ENCODE peak calls at places on chromosome 12, in four cellular contexts. One of them, this sample, is unnamed.

GRCh38 chr12:100842156-100842555 is 47.6 kb downstream of the ANO4 start:
- DNase-seq in Jurkat, Clone E6-1: peak; percentile 51
- DNase-seq in osteocyte: no peak
- DNase-seq in NCI-H1417: no peak
- DNase-seq in this sample: no peak

GRCh38 chr12:46371718-46372130 is 849 bp downstream of the SLC38A2 start:
- DNase-seq in Jurkat, Clone E6-1: no peak
- DNase-seq in osteocyte: peak; percentile 87
- DNase-seq in NCI-H1417: peak; percentile 91
- DNase-seq in this sample: peak; percentile 50

GRCh38 chr12:674272-674781 is 11.1 kb upstream of the NINJ2 start:
- DNase-seq in Jurkat, Clone E6-1: peak; percentile 98
- DNase-seq in osteocyte: no peak
- DNase-seq in NCI-H1417: no peak
- DNase-seq in this sample: no peak

GRCh38 chr12:52602552-52602951 is 1.3 kb upstream of the KRT72 start:
- DNase-seq in Jurkat, Clone E6-1: no peak
- DNase-seq in osteocyte: peak; percentile 66
- DNase-seq in NCI-H1417: no peak
- DNase-seq in this sample: no peak

GRCh38 chr12:53005215-53005985 is 856 bp upstream of the EIF4B start:
- DNase-seq in Jurkat, Clone E6-1: no peak
- DNase-seq in osteocyte: no peak
- DNase-seq in NCI-H1417: peak; percentile 63
- DNase-seq in this sample: no peak

GRCh38 chr12:47807338-47807737 is 12.4 kb downstream of the HDAC7 start:
- DNase-seq in Jurkat, Clone E6-1: no peak
- DNase-seq in osteocyte: no peak
- DNase-seq in NCI-H1417: no peak
- DNase-seq in this sample: no peak

GRCh38 chr12:89040146-89040964 is 311.9 kb downstream of the DUSP6 start:
- DNase-seq in Jurkat, Clone E6-1: peak; percentile 95
- DNase-seq in osteocyte: peak; percentile 87
- DNase-seq in NCI-H1417: no peak
- DNase-seq in this sample: no peak

GRCh38 chr12:127035011-127035879 is 1231.7 kb upstream of the TMEM132C start:
- DNase-seq in Jurkat, Clone E6-1: no peak
- DNase-seq in osteocyte: no peak
- DNase-seq in NCI-H1417: no peak
- DNase-seq in this sample: no peak

GRCh38 chr12:77578471-77579262 is 252.0 kb upstream of the NAV3 start:
- DNase-seq in Jurkat, Clone E6-1: no peak
- DNase-seq in osteocyte: no peak
- DNase-seq in NCI-H1417: peak; percentile 38
- DNase-seq in this sample: no peak

GRCh38 chr12:46702581-46703344 is 123.0 kb downstream of the SLC38A4 start:
- DNase-seq in Jurkat, Clone E6-1: no peak
- DNase-seq in osteocyte: no peak
- DNase-seq in NCI-H1417: no peak
- DNase-seq in this sample: no peak

GRCh38 chr12:116662612-116663144 is 75.2 kb downstream of the SPRING1 start:
- DNase-seq in Jurkat, Clone E6-1: no peak
- DNase-seq in osteocyte: no peak
- DNase-seq in NCI-H1417: peak; percentile 83
- DNase-seq in this sample: peak; percentile 38

GRCh38 chr12:6234214-6234613 is 34.0 kb downstream of the CD9 start:
- DNase-seq in Jurkat, Clone E6-1: no peak
- DNase-seq in osteocyte: no peak
- DNase-seq in NCI-H1417: no peak
- DNase-seq in this sample: no peak

GRCh38 chr12:76764856-76765255 is 941 bp downstream of the ZDHHC17 start:
- DNase-seq in Jurkat, Clone E6-1: peak; percentile 9
- DNase-seq in osteocyte: no peak
- DNase-seq in NCI-H1417: peak; percentile 78
- DNase-seq in this sample: peak; percentile 44

GRCh38 chr12:31317471-31318397 is 8.2 kb downstream of the SINHCAF start:
- DNase-seq in Jurkat, Clone E6-1: peak; percentile 32
- DNase-seq in osteocyte: no peak
- DNase-seq in NCI-H1417: peak; percentile 78
- DNase-seq in this sample: peak; percentile 81

GRCh38 chr12:121568971-121569808 is 11.6 kb downstream of the KDM2B start:
- DNase-seq in Jurkat, Clone E6-1: no peak
- DNase-seq in osteocyte: no peak
- DNase-seq in NCI-H1417: no peak
- DNase-seq in this sample: no peak

GRCh38 chr12:63040526-63041220 is 105.7 kb upstream of the PPM1H start:
- DNase-seq in Jurkat, Clone E6-1: no peak
- DNase-seq in osteocyte: no peak
- DNase-seq in NCI-H1417: no peak
- DNase-seq in this sample: no peak

GRCh38 chr12:54259194-54260011 is 20.5 kb downstream of the CBX5 start:
- DNase-seq in Jurkat, Clone E6-1: peak; percentile 86
- DNase-seq in osteocyte: peak; percentile 92
- DNase-seq in NCI-H1417: peak; percentile 97
- DNase-seq in this sample: peak; percentile 57

GRCh38 chr12:57479043-57479375 is 657 bp downstream of the ARHGAP9 start:
- DNase-seq in Jurkat, Clone E6-1: no peak
- DNase-seq in osteocyte: peak; percentile 82
- DNase-seq in NCI-H1417: no peak
- DNase-seq in this sample: no peak

GRCh38 chr12:4506430-4506829 is 32.3 kb upstream of the RAD51AP1 start:
- DNase-seq in Jurkat, Clone E6-1: no peak
- DNase-seq in osteocyte: no peak
- DNase-seq in NCI-H1417: no peak
- DNase-seq in this sample: no peak

GRCh38 chr12:55073043-55074022 is 52.9 kb upstream of the OR9K2 start:
- DNase-seq in Jurkat, Clone E6-1: peak; percentile 79
- DNase-seq in osteocyte: no peak
- DNase-seq in NCI-H1417: peak; percentile 90
- DNase-seq in this sample: peak; percentile 5

GRCh38 chr12:115473257-115473956 is 789.4 kb upstream of the TBX3 start:
- DNase-seq in Jurkat, Clone E6-1: no peak
- DNase-seq in osteocyte: peak; percentile 36
- DNase-seq in NCI-H1417: no peak
- DNase-seq in this sample: no peak

GRCh38 chr12:13702401-13702800 is 279.0 kb downstream of the GRIN2B start:
- DNase-seq in Jurkat, Clone E6-1: no peak
- DNase-seq in osteocyte: no peak
- DNase-seq in NCI-H1417: peak; percentile 75
- DNase-seq in this sample: no peak